ENCODE peak calls at places on chromosomes 5 and 9, in ten cellular contexts. Q, S, H, R, U, P, N, E, O and V are unnamed samples.
A peak's percentile ranks its signal among the peaks of the same experiment; 100 is the strongest.

GRCh38 chr5:112227911-112228631 is 191.0 kb downstream of the EPB41L4A start:
- DNase-seq in N (no peak), O (no peak), P (no peak), Q (no peak), H (no peak), R (no peak), U (no peak), E (no peak), S (no peak), V (no peak)

GRCh38 chr5:10528056-10528816 is 35.6 kb upstream of the ANKRD33B start:
- DNase-seq in S (no peak), E (no peak), O (no peak), H (no peak), Q (no peak), N (no peak), P (no peak), U (peak; percentile 58), R (no peak), V (no peak)

GRCh38 chr5:43034591-43034968 is 5.5 kb downstream of the ANXA2R start:
- DNase-seq in E (no peak), Q (no peak), U (peak; percentile 60), S (peak; percentile 55), P (peak; percentile 16), N (no peak), O (no peak), H (no peak), R (no peak), V (no peak)

GRCh38 chr9:76415154-76415553 is 20.9 kb upstream of the RFK start:
- DNase-seq in Q (no peak), E (no peak), S (no peak), R (no peak), U (no peak), O (no peak), N (no peak), P (no peak), H (no peak), V (no peak)

GRCh38 chr5:132073231-132074013 is at the start of gene CSF2:
- DNase-seq in U (no peak), H (no peak), O (no peak), N (no peak), E (no peak), R (no peak), P (no peak), S (no peak), Q (no peak), V (peak; percentile 50)

GRCh38 chr9:100379862-100380261 is 27.1 kb upstream of the TEX10 start:
- DNase-seq in H (no peak), U (no peak), N (no peak), S (no peak), Q (no peak), E (no peak), O (no peak), R (no peak), P (no peak), V (peak; percentile 12)

GRCh38 chr9:91101598-91102168 is 260.0 kb downstream of the AUH start:
- DNase-seq in R (no peak), E (no peak), H (no peak), Q (no peak), S (peak; percentile 23), U (peak; percentile 77), O (no peak), N (no peak), P (no peak), V (no peak)

GRCh38 chr5:118326496-118327045 is 661.8 kb downstream of the DTWD2 start:
- DNase-seq in Q (no peak), R (no peak), H (no peak), N (no peak), O (no peak), S (no peak), P (no peak), U (no peak), E (no peak), V (no peak)

GRCh38 chr5:103589416-103590175 is 27.0 kb upstream of the NUDT12 start:
- DNase-seq in S (no peak), U (no peak), Q (no peak), P (no peak), R (no peak), N (no peak), O (no peak), E (no peak), H (no peak), V (no peak)

GRCh38 chr9:111456536-111456935 is 27.6 kb downstream of the ECPAS start:
- DNase-seq in R (no peak), E (no peak), U (no peak), S (no peak), P (no peak), Q (no peak), H (no peak), N (no peak), O (no peak), V (no peak)

GRCh38 chr5:111017731-111018130 is 53.8 kb upstream of the TSLP start:
- DNase-seq in P (no peak), E (no peak), R (no peak), H (no peak), N (no peak), S (no peak), Q (no peak), O (no peak), U (no peak), V (no peak)

GRCh38 chr9:3960661-3961144 is 339.2 kb downstream of the GLIS3 start:
- DNase-seq in Q (no peak), O (no peak), H (no peak), U (no peak), N (no peak), P (no peak), E (no peak), S (no peak), R (no peak), V (no peak)

GRCh38 chr5:149273950-149274349 is 2.3 kb downstream of the AFAP1L1 start:
- DNase-seq in R (no peak), E (no peak), S (no peak), O (no peak), Q (no peak), H (no peak), U (no peak), N (no peak), P (no peak), V (no peak)

GRCh38 chr5:159576902-159577301 is 246.6 kb upstream of the IL12B start:
- DNase-seq in U (no peak), O (no peak), P (no peak), Q (no peak), H (no peak), N (no peak), E (no peak), S (no peak), R (no peak), V (no peak)

GRCh38 chr5:159586941-159587340 is 256.7 kb upstream of the IL12B start:
- DNase-seq in S (no peak), Q (no peak), U (no peak), N (no peak), P (no peak), E (no peak), R (no peak), H (no peak), O (no peak), V (no peak)

GRCh38 chr5:159582756-159583523 is 252.7 kb upstream of the IL12B start:
- DNase-seq in S (no peak), E (no peak), R (no peak), Q (no peak), H (no peak), O (no peak), P (no peak), U (no peak), N (no peak), V (peak; percentile 88)

DNA sequence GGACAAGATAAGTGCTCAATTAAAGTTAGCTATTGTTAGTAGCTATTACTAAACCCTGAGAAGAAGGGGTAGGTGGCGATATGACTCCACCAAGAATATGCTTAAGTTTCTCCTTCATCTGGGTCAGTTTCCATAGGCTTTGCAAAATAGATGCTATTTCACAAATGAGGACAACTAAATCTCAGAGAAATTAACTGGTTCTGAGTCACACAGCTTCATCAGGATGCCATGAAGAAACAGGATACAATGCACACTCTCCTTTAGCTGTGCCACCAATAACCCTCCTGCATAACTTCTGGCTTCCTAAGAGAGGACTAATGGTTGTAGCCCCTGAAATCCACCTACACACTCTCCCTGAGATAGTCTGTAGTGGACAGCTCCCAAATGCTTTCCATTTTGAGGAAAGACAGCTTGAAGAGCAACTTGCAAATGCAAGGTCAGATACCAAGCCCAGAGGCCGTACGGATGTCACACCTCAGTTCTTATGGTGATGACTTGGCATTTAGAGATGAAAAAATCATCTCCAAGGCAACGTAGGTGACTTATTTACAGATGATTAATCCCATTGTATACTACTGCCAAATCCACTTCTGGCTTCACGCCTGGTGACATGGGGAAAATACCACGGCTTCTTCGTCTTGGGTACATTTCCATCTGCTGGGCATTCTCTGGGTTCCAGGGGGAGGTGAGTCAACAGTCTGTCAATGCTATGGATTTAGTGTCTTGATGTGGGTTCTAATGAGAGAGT is 251.4 kb upstream of the IL12B start:
- DNase-seq in U (no peak), Q (no peak), R (peak; percentile 28), P (no peak), H (no peak), E (no peak), N (peak; percentile 7), S (peak; percentile 21), O (no peak), V (peak; percentile 99)
- TF ChIP-seq CTCF in U (no peak), Q (no peak), R (no peak), P (no peak), H (no peak), E (no peak), N (no peak), S (peak; percentile 41), O (no peak), V (peak; percentile 36)

GRCh38 chr9:108444400-108445358 is 411.1 kb downstream of the ACTL7B start:
- DNase-seq in E (no peak), S (no peak), Q (no peak), U (no peak), H (no peak), R (no peak), N (no peak), O (no peak), P (no peak), V (peak; percentile 71)
- H3K4me3 ChIP-seq in E (no peak overlapping the region), S (no peak overlapping the region), Q (no peak overlapping the region), U (no peak overlapping the region), H (no peak overlapping the region), R (no peak overlapping the region), N (no peak overlapping the region), O (peak overlapping the region; percentile 43), P (no peak overlapping the region), V (peak overlapping the region; percentile 34)

DNA sequence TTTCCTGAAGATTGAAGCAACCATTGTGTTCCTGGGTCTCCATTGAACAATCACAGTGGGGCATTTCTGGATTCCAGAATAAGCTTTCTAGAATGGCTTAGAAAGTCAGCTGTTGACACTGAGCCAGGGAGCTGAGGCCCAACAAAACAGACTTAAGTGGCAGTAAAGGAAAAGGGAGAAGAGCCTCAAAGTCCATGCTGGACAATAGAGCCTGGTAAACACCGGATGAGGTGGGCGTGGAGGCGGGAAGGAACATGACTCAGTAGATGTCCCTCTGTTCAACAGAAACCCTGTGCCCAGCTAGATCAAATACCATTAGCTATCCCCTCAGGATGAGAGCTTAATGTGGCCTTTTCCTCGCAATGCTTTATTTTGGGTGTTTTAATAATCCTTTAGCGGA is 14.7 kb downstream of the SPARC start:
- DNase-seq in S (no peak), H (no peak), P (no peak), R (no peak), E (no peak), O (no peak), N (peak; percentile 64), U (no peak), Q (no peak), V (no peak)
- H3K4me1 ChIP-seq in S (peaks cover 24% of the 10 kb centered on the region), H (no peaks in the 10 kb centered on the region), P (peaks cover 9% of the 10 kb centered on the region), R (no peaks in the 10 kb centered on the region), E (peaks cover 50% of the 10 kb centered on the region), O (peaks cover 71% of the 10 kb centered on the region), N (peaks cover 86% of the 10 kb centered on the region), U (no peaks in the 10 kb centered on the region), Q (peaks cover 100% of the 10 kb centered on the region), V (no peaks in the 10 kb centered on the region)

GRCh38 chr5:135830384-135831275 is 3.8 kb upstream of the SLC25A48 start:
- DNase-seq in P (no peak), O (no peak), Q (no peak), S (no peak), N (no peak), R (no peak), E (no peak), H (no peak), U (no peak), V (no peak)
- TF ChIP-seq CTCF in P (no peak), O (no peak), Q (no peak), S (no peak), N (no peak), R (no peak), E (no peak), H (no peak), U (no peak), V (peak; percentile 51)